ENCODE peak calls at places on chromosomes 11 and 22, in eight cellular contexts. W, C, G, T, U, D, Y and F are unnamed samples.

GRCh38 chr11:120714448-120714847 is 202.9 kb downstream of the GRIK4 start:
- DNase-seq in W (peak; percentile 58), C (no peak), G (peak; percentile 9), T (peak; percentile 19), U (no peak), D (no peak), Y (no peak), F (peak; percentile 4)

GRCh38 chr11:16809901-16810668 is 71.6 kb downstream of the C11orf58 start:
- DNase-seq in W (peak; percentile 82), C (peak; percentile 90), G (peak; percentile 42), T (peak; percentile 67), U (peak; percentile 33), D (no peak), Y (no peak), F (peak; percentile 70)

GRCh38 chr22:37647928-37648327 is 8.5 kb downstream of the SH3BP1 start:
- DNase-seq in W (no peak), C (no peak), G (no peak), T (no peak), U (no peak), D (no peak), Y (no peak), F (no peak)

GRCh38 chr11:123197711-123198110 is 2.7 kb upstream of the CLMP start:
- DNase-seq in W (peak; percentile 77), C (peak; percentile 85), G (peak; percentile 82), T (peak; percentile 98), U (peak; percentile 97), D (no peak), Y (no peak), F (peak; percentile 91)

GRCh38 chr11:75896843-75897419 is 81.9 kb downstream of the UVRAG start:
- DNase-seq in W (peak; percentile 82), C (peak; percentile 65), G (peak; percentile 66), T (peak; percentile 63), U (peak; percentile 55), D (peak; percentile 37), Y (no peak), F (peak; percentile 68)

GRCh38 chr11:92556435-92556834 is 331.8 kb downstream of the FAT3 start:
- DNase-seq in W (peak; percentile 28), C (peak; percentile 8), G (peak; percentile 22), T (peak; percentile 1), U (peak; percentile 17), D (peak; percentile 44), Y (no peak), F (peak; percentile 18)

GRCh38 chr22:30313527-30314385 is 13.0 kb downstream of the TBC1D10A start:
- DNase-seq in W (peak; percentile 49), C (no peak), G (no peak), T (no peak), U (no peak), D (no peak), Y (no peak), F (no peak)

GRCh38 chr11:43987384-43988039 is 45.1 kb downstream of the C11orf96 start:
- DNase-seq in W (peak; percentile 48), C (peak; percentile 96), G (peak; percentile 66), T (peak; percentile 97), U (peak; percentile 80), D (no peak), Y (peak; percentile 83), F (peak; percentile 97)

GRCh38 chr11:11177156-11177808 is 175.8 kb downstream of the CSNK2A3 start:
- DNase-seq in W (no peak), C (no peak), G (no peak), T (no peak), U (no peak), D (no peak), Y (no peak), F (no peak)

GRCh38 chr22:24191893-24192292 is 10.6 kb downstream of the SUSD2 start:
- DNase-seq in W (no peak), C (no peak), G (no peak), T (no peak), U (no peak), D (no peak), Y (no peak), F (no peak)

GRCh38 chr22:46796566-46797195 is 34.2 kb downstream of the TBC1D22A start:
- DNase-seq in W (no peak), C (no peak), G (no peak), T (no peak), U (no peak), D (no peak), Y (no peak), F (no peak)

GRCh38 chr22:45453764-45454163 is 40.3 kb downstream of the RIBC2 start:
- DNase-seq in W (no peak), C (no peak), G (no peak), T (no peak), U (no peak), D (no peak), Y (no peak), F (no peak)

GRCh38 chr11:86632499-86633269 is 39.7 kb downstream of the ME3 start:
- DNase-seq in W (peak; percentile 92), C (peak; percentile 88), G (peak; percentile 94), T (peak; percentile 98), U (peak; percentile 99), D (peak; percentile 40), Y (no peak), F (peak; percentile 90)

DNA sequence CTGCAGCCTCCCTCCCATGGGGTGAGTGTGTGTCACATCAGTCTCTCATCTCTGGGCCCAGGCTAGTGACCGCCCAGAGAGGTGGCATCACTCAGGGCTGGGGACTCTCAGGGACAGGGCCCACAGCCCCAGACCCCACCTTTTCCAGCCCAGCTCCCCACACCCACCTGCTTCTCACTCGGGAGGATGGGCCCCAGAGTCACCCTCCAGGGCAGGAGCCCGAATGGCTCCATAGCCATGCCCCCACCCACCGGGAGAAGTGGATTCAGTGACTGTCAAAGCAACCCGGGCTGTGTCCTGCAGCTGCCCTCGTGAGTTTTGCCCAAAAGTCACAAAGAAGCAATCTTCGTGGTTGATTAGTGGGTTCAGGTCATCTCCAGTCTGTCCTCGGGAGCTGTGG is 26.0 kb downstream of the PARVG start:
- DNase-seq in W (no peak), C (no peak), G (no peak), T (no peak), U (no peak), D (no peak), Y (no peak), F (no peak)
- TF ChIP-seq CTCF in W (no peak), C (no peak), G (no peak), T (no peak), U (no peak), D (no peak), Y (no peak), F (no peak)

DNA sequence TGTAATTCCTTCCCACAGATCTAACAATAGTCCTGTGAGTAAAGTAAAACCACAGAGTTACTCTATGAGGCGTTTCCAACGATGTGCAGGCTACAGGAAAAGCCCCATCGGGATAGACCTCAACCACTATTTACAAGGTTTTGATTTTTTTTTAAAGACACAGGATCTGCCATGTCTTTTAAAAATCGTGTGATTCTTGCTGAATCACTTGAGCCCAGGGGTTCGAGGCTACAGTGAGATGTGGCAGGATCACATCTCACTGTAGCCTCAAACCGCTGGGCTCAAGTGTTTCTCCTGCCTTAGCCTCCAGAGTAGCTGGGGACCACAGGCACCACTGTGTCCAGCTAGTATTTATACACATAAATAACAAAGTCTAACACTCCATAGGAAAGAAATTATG is 7.8 kb downstream of the TAF1D start:
- DNase-seq in W (no peak), C (no peak), G (no peak), T (no peak), U (no peak), D (no peak), Y (no peak), F (no peak)
- H3K4me3 ChIP-seq in W (no peak overlapping the region), C (no peak overlapping the region), G (no peak overlapping the region), T (no peak overlapping the region), U (no peak overlapping the region), D (no peak overlapping the region), Y (no peak overlapping the region), F (no peak overlapping the region)

GRCh38 chr11:117550466-117550865 is 222.8 kb downstream of the CEP164 start:
- DNase-seq in W (no peak), C (no peak), G (no peak), T (no peak), U (no peak), D (no peak), Y (no peak), F (no peak)

GRCh38 chr11:117554601-117555333 is 227.1 kb downstream of the CEP164 start:
- DNase-seq in W (peak; percentile 37), C (no peak), G (no peak), T (no peak), U (no peak), D (no peak), Y (no peak), F (no peak)

GRCh38 chr11:117552626-117553025 is 225.0 kb downstream of the CEP164 start:
- DNase-seq in W (no peak), C (no peak), G (no peak), T (no peak), U (no peak), D (no peak), Y (no peak), F (no peak)

GRCh38 chr11:117548876-117549275 is 221.2 kb downstream of the CEP164 start:
- DNase-seq in W (no peak), C (no peak), G (no peak), T (no peak), U (no peak), D (no peak), Y (no peak), F (no peak)

DNA sequence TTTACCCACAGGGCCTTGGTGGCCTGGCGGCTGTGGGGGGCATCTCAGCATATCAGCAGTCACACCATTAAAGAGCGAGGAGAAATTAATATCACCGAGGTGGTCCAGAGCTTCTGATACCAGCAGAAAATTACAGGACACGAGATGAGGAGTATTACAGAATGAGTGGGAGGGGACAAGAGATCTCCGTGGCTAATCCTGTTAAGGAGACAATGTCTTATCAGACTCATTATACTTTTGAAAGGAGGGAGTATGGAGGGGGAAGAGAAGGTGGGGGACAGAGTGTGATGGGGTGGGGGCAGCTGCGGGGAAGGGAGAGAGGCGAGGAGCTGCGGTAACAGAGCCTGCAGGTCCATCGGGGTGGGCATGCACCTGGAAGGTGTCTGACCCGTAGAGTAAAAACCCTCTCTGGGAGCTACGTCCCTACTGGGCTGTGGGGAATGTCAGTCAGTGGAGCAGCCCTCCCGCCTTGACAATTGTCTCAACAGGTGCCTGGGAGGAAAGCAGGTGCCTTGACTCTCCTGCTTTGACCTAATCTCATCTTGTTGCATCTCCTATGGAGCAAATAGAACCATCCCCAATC is 224.2 kb downstream of the CEP164 start:
- DNase-seq in W (no peak), C (no peak), G (no peak), T (no peak), U (no peak), D (peak; percentile 62), Y (no peak), F (no peak)
- TF ChIP-seq CTCF in W (no peak), C (no peak), G (no peak), T (no peak), U (no peak), D (no peak), Y (no peak), F (no peak)

GRCh38 chr22:41096391-41096790 is 4.0 kb downstream of the EP300 start:
- DNase-seq in W (no peak), C (no peak), G (no peak), T (no peak), U (no peak), D (no peak), Y (no peak), F (no peak)
- H3K4me3 ChIP-seq in W (peak overlapping the region; percentile 76), C (no peak overlapping the region), G (no peak overlapping the region), T (no peak overlapping the region), U (no peak overlapping the region), D (no peak overlapping the region), Y (no peak overlapping the region), F (peak overlapping the region; percentile 2)